ENCODE peak calls at places on chromosome 1, in seven cellular contexts. J, G, R, B, Y, M and X are unnamed samples.

GRCh38 chr1:192832492-192832891 is 23.7 kb downstream of the RGS2 start:
- DNase-seq in J (no peak), G (no peak), R (no peak), B (no peak), Y (no peak), M (no peak), X (no peak)

GRCh38 chr1:176843352-176844297 is 320.9 kb downstream of the ASTN1 start:
- DNase-seq in J (peak; percentile 15), G (no peak), R (peak; percentile 7), B (peak; percentile 41), Y (no peak), M (peak; percentile 22), X (peak; percentile 16)

GRCh38 chr1:23283660-23284602 is 60.2 kb downstream of the HNRNPR start:
- DNase-seq in J (no peak), G (no peak), R (no peak), B (peak; percentile 67), Y (no peak), M (no peak), X (no peak)

GRCh38 chr1:176198413-176198812 is 8.7 kb downstream of the COP1 start:
- DNase-seq in J (no peak), G (no peak), R (no peak), B (no peak), Y (no peak), M (no peak), X (no peak)

GRCh38 chr1:205187420-205187819 is 24.1 kb downstream of the DSTYK start:
- DNase-seq in J (no peak), G (no peak), R (no peak), B (no peak), Y (no peak), M (no peak), X (no peak)

GRCh38 chr1:165056914-165057313 is 299.6 kb downstream of the LMX1A start:
- DNase-seq in J (no peak), G (no peak), R (no peak), B (no peak), Y (no peak), M (no peak), X (no peak)

GRCh38 chr1:106681939-106682522 is 374.4 kb upstream of the PRMT6 start:
- DNase-seq in J (no peak), G (no peak), R (no peak), B (no peak), Y (no peak), M (no peak), X (no peak)

GRCh38 chr1:69433073-69433472 is 134.6 kb upstream of the LRRC7 start:
- DNase-seq in J (no peak), G (no peak), R (no peak), B (no peak), Y (no peak), M (no peak), X (no peak)

GRCh38 chr1:6365047-6365446 is 28.5 kb downstream of the ACOT7 start:
- DNase-seq in J (no peak), G (no peak), R (no peak), B (no peak), Y (no peak), M (no peak), X (no peak)

GRCh38 chr1:150791587-150791986 is 16.5 kb downstream of the CTSK start:
- DNase-seq in J (no peak), G (no peak), R (no peak), B (no peak), Y (no peak), M (no peak), X (no peak)

GRCh38 chr1:43529206-43529731 is 1.4 kb upstream of the PTPRF start:
- DNase-seq in J (peak; percentile 88), G (peak; percentile 30), R (peak; percentile 79), B (peak; percentile 90), Y (peak; percentile 94), M (peak; percentile 89), X (peak; percentile 89)

GRCh38 chr1:159960721-159961381 is 6.8 kb upstream of the SLAMF9 start:
- DNase-seq in J (no peak), G (no peak), R (no peak), B (peak; percentile 67), Y (peak; percentile 81), M (no peak), X (no peak)

GRCh38 chr1:160260436-160261382 is 1.6 kb downstream of the DCAF8 start:
- DNase-seq in J (no peak), G (no peak), R (no peak), B (peak; percentile 89), Y (no peak), M (no peak), X (no peak)

GRCh38 chr1:10122926-10123325 is 87.4 kb upstream of the KIF1B start:
- DNase-seq in J (no peak), G (no peak), R (no peak), B (peak; percentile 85), Y (no peak), M (no peak), X (no peak)

GRCh38 chr1:54715493-54716298 is at the start of gene TTC4:
- DNase-seq in J (peak; percentile 93), G (peak; percentile 40), R (peak; percentile 89), B (peak; percentile 65), Y (peak; percentile 86), M (peak; percentile 85), X (peak; percentile 92)
- TF ChIP-seq CTCF in J (no peak), G (no peak), R (no peak), B (no peak), Y (no peak), M (no peak), X (no peak)

GRCh38 chr1:202145325-202146140 is 996 bp upstream of the ARL8A start:
- DNase-seq in J (peak; percentile 64), G (no peak), R (no peak), B (no peak), Y (no peak), M (no peak), X (no peak)

GRCh38 chr1:202148391-202148790 is 3.9 kb upstream of the ARL8A start:
- DNase-seq in J (no peak), G (no peak), R (no peak), B (no peak), Y (no peak), M (no peak), X (no peak)

GRCh38 chr1:202144510-202145324 is at the start of gene ARL8A:
- DNase-seq in J (peak; percentile 92), G (no peak), R (peak; percentile 73), B (peak; percentile 10), Y (peak; percentile 82), M (peak; percentile 73), X (peak; percentile 94)

GRCh38 chr1:202146993-202147392 is 2.5 kb upstream of the ARL8A start:
- DNase-seq in J (no peak), G (no peak), R (no peak), B (no peak), Y (no peak), M (no peak), X (no peak)

GRCh38 chr1:202146279-202146678 is 1.7 kb upstream of the ARL8A start:
- DNase-seq in J (no peak), G (no peak), R (no peak), B (no peak), Y (no peak), M (no peak), X (no peak)
- TF ChIP-seq CTCF in J (no peak), G (no peak), R (no peak), B (no peak), Y (no peak), M (no peak), X (no peak)

DNA sequence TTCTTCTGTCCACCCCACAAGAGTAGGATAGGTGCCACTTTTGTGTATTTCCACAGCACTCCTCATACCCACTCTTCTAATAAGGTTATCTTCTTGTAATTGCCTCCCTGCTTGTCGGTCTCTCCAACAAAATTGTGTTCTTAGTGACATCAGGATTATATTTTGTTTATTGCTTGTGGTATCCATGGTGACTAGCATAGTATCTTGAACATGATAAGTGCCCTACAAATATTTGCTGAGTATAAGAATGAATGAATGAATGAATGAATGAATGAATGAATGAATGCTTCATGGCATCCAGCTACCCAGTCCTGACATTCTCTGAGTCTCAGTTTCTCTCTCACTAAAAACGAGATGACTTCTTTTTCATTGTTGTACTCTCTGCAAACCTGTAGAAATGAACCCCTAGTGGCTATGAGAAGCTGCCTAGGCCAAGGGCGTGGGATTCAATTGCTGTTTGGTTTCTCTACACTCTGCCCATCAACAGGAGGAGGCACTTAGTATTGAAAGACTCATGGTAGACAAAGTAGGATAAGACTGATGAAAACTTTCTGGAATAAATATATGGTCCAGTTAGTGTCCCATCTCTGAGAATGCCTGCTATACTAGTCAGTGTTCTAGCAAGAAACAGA is 121.0 kb downstream of the TMEM53 start:
- DNase-seq in J (no peak), G (no peak), R (no peak), B (no peak), Y (no peak), M (no peak), X (no peak)
- TF ChIP-seq CTCF in J (no peak), G (no peak), R (no peak), B (no peak), Y (no peak), M (no peak), X (no peak)

GRCh38 chr1:38589036-38589435 is 270.5 kb downstream of the RRAGC start:
- DNase-seq in J (no peak), G (no peak), R (no peak), B (no peak), Y (peak; percentile 10), M (no peak), X (no peak)
- TF ChIP-seq CTCF in J (no peak), G (no peak), R (no peak), B (no peak), Y (no peak), M (no peak), X (no peak)